ENCODE peak calls at places on chromosomes 16 and 17, in ten cellular contexts. T is T-helper 9 cell, B is mucosa of gallbladder, W is ascending aorta, X is aorta, O is brain microvascular endothelial cell, G is A549, Y is activated gamma-delta T cell treated with Interleukin-2 at 50 U/mL for 16 hours, N is A172, H is globus pallidus. E is an unnamed sample.

GRCh38 chr17:81553616-81554181 is 1.5 kb upstream of the FAAP100 start:
- DNase-seq in Y (no peak), N (peak; percentile 99), T (no peak), B (no peak), X (no peak), O (peak; percentile 88), W (no peak), G (peak; percentile 71), H (no peak), E (no peak)

GRCh38 chr17:81039854-81040758 is 5.2 kb downstream of the BAIAP2 start:
- DNase-seq in G (peak; percentile 42), N (peak; percentile 80), B (no peak), T (no peak), O (peak; percentile 52), X (no peak), Y (no peak), W (no peak), H (no peak), E (no peak)

GRCh38 chr17:79565606-79566250 is 45.1 kb downstream of the RBFOX3 start:
- DNase-seq in T (no peak), G (no peak), O (no peak), X (no peak), B (no peak), H (no peak), N (no peak), W (no peak), Y (no peak), E (no peak)

GRCh38 chr17:17325228-17325627 is 22.1 kb downstream of the NT5M start:
- DNase-seq in X (no peak), N (no peak), G (no peak), W (no peak), O (no peak), Y (no peak), B (no peak), T (no peak), H (no peak), E (no peak)

GRCh38 chr16:17318200-17318599 is 152.6 kb downstream of the XYLT1 start:
- DNase-seq in B (peak; percentile 36), O (no peak), X (peak; percentile 73), G (peak; percentile 35), N (no peak), T (no peak), Y (no peak), W (no peak), H (no peak), E (no peak)

GRCh38 chr17:11814655-11815262 is 182.5 kb downstream of the ZNF18 start:
- DNase-seq in Y (no peak), T (no peak), N (no peak), B (no peak), W (no peak), O (no peak), H (no peak), G (no peak), X (no peak), E (no peak)

GRCh38 chr16:2388875-2389433 is 40.3 kb upstream of the CCNF start:
- DNase-seq in N (no peak), Y (no peak), B (no peak), G (peak; percentile 30), X (peak; percentile 53), T (no peak), O (peak; percentile 84), H (no peak), W (no peak), E (peak; percentile 66)

GRCh38 chr16:31400191-31400590 is 7.1 kb downstream of the ITGAD start:
- DNase-seq in B (no peak), X (no peak), H (no peak), Y (peak; percentile 41), T (no peak), O (no peak), W (no peak), N (no peak), G (no peak), E (no peak)

GRCh38 chr16:24471616-24472015 is 67.8 kb upstream of the RBBP6 start:
- DNase-seq in O (no peak), B (no peak), X (no peak), H (peak; percentile 1), G (no peak), N (no peak), Y (no peak), T (no peak), W (no peak), E (no peak)

GRCh38 chr17:41382396-41382795 is 290 bp upstream of the KRT34 start:
- DNase-seq in X (no peak), N (peak; percentile 44), T (no peak), W (no peak), H (no peak), O (no peak), B (no peak), G (no peak), Y (no peak), E (no peak)

GRCh38 chr17:70327723-70328122 is 158.4 kb downstream of the KCNJ2 start:
- DNase-seq in O (no peak), T (no peak), N (no peak), B (no peak), G (no peak), H (no peak), W (no peak), X (no peak), Y (no peak), E (no peak)

GRCh38 chr17:21463779-21464407 is 87.7 kb downstream of the KCNJ12 start:
- DNase-seq in W (no peak), T (no peak), N (no peak), O (no peak), H (no peak), Y (no peak), G (no peak), B (no peak), X (no peak), E (no peak)

GRCh38 chr16:70752381-70752780 is 48.6 kb downstream of the VAC14 start:
- DNase-seq in G (no peak), N (no peak), B (no peak), O (no peak), W (no peak), Y (no peak), T (no peak), X (no peak), H (no peak), E (no peak)

GRCh38 chr16:86663691-86664517 is 85.6 kb downstream of the FOXL1 start:
- DNase-seq in G (peak; percentile 8), O (peak; percentile 51), T (no peak), H (no peak), B (no peak), Y (no peak), N (peak; percentile 65), W (no peak), X (no peak), E (no peak)

GRCh38 chr16:11497851-11498289 is 88.8 kb downstream of the LITAF start:
- DNase-seq in N (peak; percentile 82), G (peak; percentile 81), H (no peak), T (no peak), O (peak; percentile 83), Y (no peak), X (no peak), B (no peak), W (no peak), E (peak; percentile 36)

GRCh38 chr17:7045492-7046126 is 1.7 kb upstream of the SLC16A11 start:
- DNase-seq in O (peak; percentile 60), N (peak; percentile 60), H (peak; percentile 55), Y (peak; percentile 42), B (peak; percentile 77), G (peak; percentile 91), W (no peak), T (no peak), X (no peak), E (peak; percentile 57)

GRCh38 chr17:3038941-3039340 is 24.5 kb downstream of the OR1D5 start:
- DNase-seq in T (no peak), B (no peak), Y (no peak), O (no peak), X (no peak), H (no peak), W (no peak), G (no peak), N (no peak), E (no peak)

GRCh38 chr16:12050361-12050760 is 73.8 kb downstream of the SNX29 start:
- DNase-seq in X (no peak), N (no peak), H (no peak), W (no peak), O (no peak), Y (no peak), B (no peak), G (no peak), T (no peak), E (no peak)

GRCh38 chr17:48374650-48375230 is 55.3 kb downstream of the SKAP1 start:
- DNase-seq in N (peak; percentile 25), T (peak; percentile 6), W (no peak), X (no peak), Y (peak; percentile 9), B (peak; percentile 34), O (no peak), G (peak; percentile 74), H (no peak), E (peak; percentile 72)

GRCh38 chr17:46776298-46777005 is 42.0 kb downstream of the WNT3 start:
- DNase-seq in B (no peak), T (no peak), W (no peak), N (no peak), Y (no peak), H (no peak), O (no peak), X (no peak), G (no peak), E (no peak)

GRCh38 chr17:60902399-60902798 is 224.7 kb downstream of the BCAS3 start:
- DNase-seq in H (peak; percentile 18), Y (no peak), G (no peak), W (no peak), X (no peak), N (no peak), T (no peak), B (no peak), O (peak; percentile 53), E (no peak)

GRCh38 chr17:78232774-78233173 is 1.3 kb downstream of the TMEM235 start:
- DNase-seq in H (no peak), X (no peak), B (no peak), N (no peak), O (no peak), T (no peak), G (no peak), Y (no peak), W (no peak), E (no peak)